ENCODE peak calls at places on chromosomes 6 and 20, in six cellular contexts. X is fibroblast of lung; P is iPS DF 6.9; J is CD4-positive, CD25-positive, alpha-beta regulatory T cell; U is neuronal stem cell; D is Caco-2. Q is an unnamed sample.

GRCh38 chr20:33709398-33709797 is 10.7 kb downstream of the PXMP4 start:
- DNase-seq in X (no peak), P (no peak), J (no peak), U (no peak), D (no peak), Q (no peak)

GRCh38 chr6:87436435-87436834 is 28.7 kb downstream of the CFAP206 start:
- DNase-seq in X (peak; percentile 61), P (peak; percentile 70), J (peak; percentile 6), U (peak; percentile 82), D (peak; percentile 78), Q (peak; percentile 41)

GRCh38 chr6:17224056-17224455 is 57.1 kb upstream of the RBM24 start:
- DNase-seq in X (no peak), P (no peak), J (no peak), U (no peak), D (no peak), Q (no peak)

GRCh38 chr20:23686046-23686750 is 2.6 kb downstream of the CST4 start:
- DNase-seq in X (no peak), P (no peak), J (no peak), U (no peak), D (no peak), Q (no peak)

GRCh38 chr20:21901470-21902275 is 196.2 kb downstream of the PAX1 start:
- DNase-seq in X (no peak), P (no peak), J (no peak), U (no peak), D (no peak), Q (no peak)

GRCh38 chr6:21769405-21769851 is 175.9 kb downstream of the SOX4 start:
- DNase-seq in X (peak; percentile 99), P (peak; percentile 43), J (no peak), U (peak; percentile 41), D (no peak), Q (no peak)

GRCh38 chr6:157989541-157990289 is 8.1 kb downstream of the SYNJ2 start:
- DNase-seq in X (peak; percentile 71), P (no peak), J (no peak), U (no peak), D (no peak), Q (peak; percentile 46)

GRCh38 chr6:149964243-149965190 is 774 bp downstream of the ULBP1 start:
- DNase-seq in X (peak; percentile 23), P (no peak), J (no peak), U (no peak), D (no peak), Q (no peak)

GRCh38 chr20:53708129-53708968 is 114.7 kb upstream of the ZNF217 start:
- DNase-seq in X (peak; percentile 92), P (no peak), J (no peak), U (no peak), D (peak; percentile 54), Q (no peak)

GRCh38 chr20:37672143-37672542 is 21.7 kb upstream of the CTNNBL1 start:
- DNase-seq in X (no peak), P (no peak), J (no peak), U (no peak), D (no peak), Q (no peak)

GRCh38 chr20:33702861-33703260 is 16.7 kb upstream of the E2F1 start:
- DNase-seq in X (no peak), P (no peak), J (no peak), U (no peak), D (no peak), Q (no peak)

GRCh38 chr20:21033817-21034216 is 72.3 kb downstream of the LINC00237 start:
- DNase-seq in X (no peak), P (no peak), J (no peak), U (no peak), D (no peak), Q (no peak)

GRCh38 chr6:62528894-62529526 is 243.0 kb upstream of the KHDRBS2 start:
- DNase-seq in X (no peak), P (no peak), J (no peak), U (no peak), D (no peak), Q (no peak)

GRCh38 chr6:94300424-94301144 is 881.2 kb upstream of the EPHA7 start:
- DNase-seq in X (no peak), P (no peak), J (no peak), U (no peak), D (no peak), Q (no peak)

GRCh38 chr20:10319855-10320254 is 101.2 kb downstream of the SNAP25 start:
- DNase-seq in X (peak; percentile 62), P (no peak), J (no peak), U (no peak), D (no peak), Q (no peak)

GRCh38 chr6:51464956-51465355 is 622.5 kb downstream of the PKHD1 start:
- DNase-seq in X (no peak), P (no peak), J (no peak), U (no peak), D (no peak), Q (no peak)

GRCh38 chr6:15509335-15509933 is 153.4 kb downstream of the DTNBP1 start:
- DNase-seq in X (no peak), P (no peak), J (no peak), U (no peak), D (no peak), Q (no peak)

GRCh38 chr6:71482742-71483141 is 194.1 kb downstream of the OGFRL1 start:
- DNase-seq in X (no peak), P (no peak), J (no peak), U (no peak), D (no peak), Q (no peak)

GRCh38 chr20:15834857-15835256 is 738.4 kb downstream of the KIF16B start:
- DNase-seq in X (no peak), P (no peak), J (no peak), U (no peak), D (no peak), Q (peak; percentile 31)

GRCh38 chr20:62063981-62064787 is 1.5 kb downstream of the TAF4 start:
- DNase-seq in X (no peak), P (no peak), J (no peak), U (peak; percentile 11), D (peak; percentile 67), Q (peak; percentile 65)

DNA sequence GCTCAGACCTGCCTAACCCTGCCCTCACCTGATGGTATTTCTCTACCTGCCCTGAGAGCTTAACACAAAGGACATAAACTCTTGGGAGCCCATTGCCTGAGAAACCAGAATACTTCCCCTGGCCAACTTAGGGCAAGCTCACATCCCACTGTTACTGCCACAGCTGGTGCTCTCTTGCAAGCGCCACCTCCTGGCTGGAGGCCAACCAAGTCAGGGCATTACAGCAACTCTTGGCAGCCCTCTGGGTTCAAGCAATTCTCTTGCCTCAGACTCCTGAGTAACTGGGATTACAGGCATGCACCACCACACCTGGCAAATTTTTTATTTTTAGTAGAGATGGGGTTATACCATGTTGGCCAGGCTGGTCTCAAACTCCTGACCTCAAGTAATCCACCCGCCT is 70.1 kb downstream of the HECA start:
- DNase-seq in X (no peak), P (no peak), J (no peak), U (no peak), D (no peak), Q (no peak)
- H3K9me3 ChIP-seq in X (no peaks in the 10 kb centered on the region), P (no peaks in the 10 kb centered on the region), J (peaks cover 22% of the 10 kb centered on the region), U (peaks cover 3% of the 10 kb centered on the region), D (peaks cover 3% of the 10 kb centered on the region), Q (peaks cover 21% of the 10 kb centered on the region)

GRCh38 chr6:85983032-85983659 is 340.5 kb upstream of the SYNCRIP start:
- DNase-seq in X (no peak), P (no peak), J (no peak), U (no peak), D (no peak), Q (no peak)

GRCh38 chr6:85986681-85987080 is 344.0 kb upstream of the SYNCRIP start:
- DNase-seq in X (no peak), P (no peak), J (no peak), U (no peak), D (no peak), Q (no peak)
- H3K9me3 ChIP-seq in X (no peaks in the 10 kb centered on the region), P (no peaks in the 10 kb centered on the region), J (peaks cover 16% of the 10 kb centered on the region), U (peaks cover 10% of the 10 kb centered on the region), D (no peaks in the 10 kb centered on the region), Q (no peaks in the 10 kb centered on the region)

DNA sequence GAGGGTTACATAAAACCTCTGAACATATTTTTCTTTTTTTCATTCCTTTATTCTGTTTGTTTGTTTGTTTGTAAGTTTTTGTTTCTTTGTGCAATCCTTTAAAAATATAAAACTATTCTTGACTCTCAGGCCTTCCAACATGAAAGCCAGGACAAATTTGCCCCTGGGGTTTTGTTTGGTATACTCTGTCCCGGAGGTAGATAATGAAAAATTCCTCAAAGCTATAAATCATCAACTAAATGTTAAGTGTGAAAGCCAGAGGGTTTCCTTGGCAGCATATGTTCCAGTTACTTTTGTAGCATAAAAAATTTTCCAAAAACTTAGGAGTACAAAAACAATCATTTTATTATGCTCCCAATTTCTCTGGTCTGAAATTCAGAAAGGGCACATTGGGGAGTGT is 1084.3 kb upstream of the GJE1 start:
- DNase-seq in X (no peak), P (no peak), J (no peak), U (no peak), D (no peak), Q (no peak)
- H3K9me3 ChIP-seq in X (no peaks in the 10 kb centered on the region), P (no peaks in the 10 kb centered on the region), J (no peaks in the 10 kb centered on the region), U (no peaks in the 10 kb centered on the region), D (no peaks in the 10 kb centered on the region), Q (no peaks in the 10 kb centered on the region)

DNA sequence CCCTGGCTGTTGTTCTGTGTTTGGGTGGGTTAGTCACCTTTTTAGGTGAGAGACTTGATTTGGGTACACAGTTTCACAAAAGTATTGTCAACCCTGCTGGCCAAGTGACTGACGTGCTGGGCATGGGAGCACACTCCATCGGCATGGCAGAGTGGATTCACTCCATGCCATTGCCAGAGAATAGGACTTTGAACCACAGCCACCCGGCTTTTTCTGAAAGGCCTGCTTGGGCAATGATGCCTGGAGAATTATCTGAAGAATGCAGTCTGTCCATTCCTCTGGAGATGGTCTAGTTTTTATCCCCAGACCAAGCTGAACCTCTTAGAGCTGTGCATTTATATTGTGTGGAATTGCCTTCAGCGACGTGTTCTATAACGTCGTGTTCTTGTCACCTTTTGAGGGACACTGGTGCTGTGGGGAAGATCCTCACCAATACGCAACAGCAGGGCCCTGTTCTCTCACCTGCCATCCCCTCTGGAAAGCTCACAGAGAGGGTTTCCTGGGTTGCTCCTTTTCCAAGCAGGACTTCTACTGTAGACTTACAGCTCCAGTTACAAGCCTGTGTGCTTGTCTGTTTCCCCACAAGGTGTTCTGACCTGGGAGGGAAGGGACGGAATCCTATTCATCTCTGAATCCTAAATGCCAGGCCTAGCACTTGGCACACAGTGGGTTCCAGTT is 183.4 kb upstream of the AKAP12 start:
- DNase-seq in X (no peak), P (no peak), J (no peak), U (no peak), D (peak; percentile 19), Q (no peak)
- H3K9me3 ChIP-seq in X (no peaks in the 10 kb centered on the region), P (no peaks in the 10 kb centered on the region), J (no peaks in the 10 kb centered on the region), U (no peaks in the 10 kb centered on the region), D (no peaks in the 10 kb centered on the region), Q (no peaks in the 10 kb centered on the region)

GRCh38 chr6:145727817-145728388 is 7.4 kb downstream of the EPM2A start:
- DNase-seq in X (no peak), P (no peak), J (no peak), U (no peak), D (no peak), Q (no peak)
- H3K9me3 ChIP-seq in X (no peaks in the 10 kb centered on the region), P (no peaks in the 10 kb centered on the region), J (peaks cover 6% of the 10 kb centered on the region), U (peaks cover 5% of the 10 kb centered on the region), D (peaks cover 8% of the 10 kb centered on the region), Q (no peaks in the 10 kb centered on the region)